ENCODE peak calls at places on chromosomes 2 and 18, in six cellular contexts. J is kidney; U is nucleus accumbens; R is SJCRH30; E is activated CD4-positive, alpha-beta T cell treated with anti-CD3 and anti-CD28 coated beads, Interleukin-2, amount 50 U/mL, for 48 hours; X is ureter. Y is an unnamed sample.

GRCh38 chr2:199744260-199744659 is 106.7 kb downstream of the FTCDNL1 start:
- DNase-seq in J (no peak), U (no peak), R (no peak), E (no peak), X (no peak), Y (no peak)

GRCh38 chr2:179876266-179876665 is 14.9 kb upstream of the ZNF385B start:
- DNase-seq in J (no peak), U (no peak), R (no peak), E (no peak), X (no peak), Y (no peak)

GRCh38 chr2:173043466-173043865 is 32.2 kb upstream of the MAP3K20 start:
- DNase-seq in J (peak; percentile 71), U (no peak), R (no peak), E (no peak), X (no peak), Y (no peak)

GRCh38 chr2:73998933-73999332 is 14.2 kb downstream of the TET3 start:
- DNase-seq in J (no peak), U (no peak), R (no peak), E (no peak), X (no peak), Y (no peak)

GRCh38 chr2:119049968-119050657 is 108.1 kb downstream of the MARCO start:
- DNase-seq in J (no peak), U (no peak), R (peak; percentile 47), E (peak; percentile 9), X (no peak), Y (no peak)

GRCh38 chr2:113847144-113847543 is 42.7 kb upstream of the ACTR3 start:
- DNase-seq in J (no peak), U (no peak), R (peak; percentile 3), E (no peak), X (no peak), Y (no peak)

GRCh38 chr2:201466050-201466660 is 14.6 kb downstream of the STRADB start:
- DNase-seq in J (no peak), U (no peak), R (peak; percentile 72), E (no peak), X (no peak), Y (no peak)

GRCh38 chr2:227324671-227325055 is 388 bp upstream of the MFF start:
- DNase-seq in J (no peak), U (no peak), R (peak; percentile 65), E (peak; percentile 7), X (no peak), Y (peak; percentile 21)

GRCh38 chr2:98500561-98500960 is 55.9 kb downstream of the INPP4A start:
- DNase-seq in J (no peak), U (no peak), R (no peak), E (no peak), X (no peak), Y (no peak)

GRCh38 chr2:197445746-197446145 is 7.6 kb upstream of the COQ10B start:
- DNase-seq in J (no peak), U (no peak), R (no peak), E (no peak), X (no peak), Y (no peak)

GRCh38 chr2:62787381-62787780 is 81.9 kb downstream of the EHBP1 start:
- DNase-seq in J (no peak), U (no peak), R (peak; percentile 74), E (no peak), X (no peak), Y (no peak)

GRCh38 chr2:5990021-5990420 is 297.8 kb downstream of the SOX11 start:
- DNase-seq in J (no peak), U (no peak), R (no peak), E (no peak), X (no peak), Y (no peak)

GRCh38 chr2:5723791-5724735 is 31.9 kb downstream of the SOX11 start:
- DNase-seq in J (no peak), U (no peak), R (no peak), E (no peak), X (no peak), Y (no peak)

GRCh38 chr2:225120175-225120574 is 77.9 kb upstream of the DOCK10 start:
- DNase-seq in J (no peak), U (peak; percentile 35), R (peak; percentile 94), E (no peak), X (no peak), Y (no peak)

GRCh38 chr18:8380926-8381325 is 228.3 kb upstream of the RAB12 start:
- DNase-seq in J (no peak), U (no peak), R (no peak), E (no peak), X (no peak), Y (no peak)

GRCh38 chr2:13230221-13230620 is 513.5 kb downstream of the TRIB2 start:
- DNase-seq in J (no peak), U (no peak), R (no peak), E (no peak), X (no peak), Y (no peak)

GRCh38 chr2:150076281-150076680 is 411.2 kb downstream of the RND3 start:
- DNase-seq in J (no peak), U (no peak), R (no peak), E (no peak), X (no peak), Y (no peak)

GRCh38 chr2:9946818-9947217 is 4.7 kb upstream of the GRHL1 start:
- DNase-seq in J (no peak), U (no peak), R (peak; percentile 38), E (no peak), X (no peak), Y (no peak)

GRCh38 chr2:168175469-168175868 is 71.9 kb downstream of the STK39 start:
- DNase-seq in J (no peak), U (no peak), R (no peak), E (no peak), X (no peak), Y (no peak)

GRCh38 chr18:61466736-61467135 is 133.5 kb downstream of the CDH20 start:
- DNase-seq in J (no peak), U (peak; percentile 15), R (no peak), E (no peak), X (no peak), Y (no peak)

GRCh38 chr2:40020997-40021396 is 241.9 kb upstream of the THUMPD2 start:
- DNase-seq in J (no peak), U (no peak), R (no peak), E (no peak), X (no peak), Y (no peak)

GRCh38 chr2:48940606-48941005 is 185.1 kb upstream of the LHCGR start:
- DNase-seq in J (no peak), U (no peak), R (peak; percentile 67), E (no peak), X (no peak), Y (no peak)

GRCh38 chr2:222916229-222917197 is 55.7 kb downstream of the ACSL3 start:
- DNase-seq in J (no peak), U (no peak), R (peak; percentile 22), E (no peak), X (no peak), Y (no peak)

GRCh38 chr2:23249348-23249747 is 135.6 kb upstream of the KLHL29 start:
- DNase-seq in J (no peak), U (peak; percentile 35), R (no peak), E (no peak), X (no peak), Y (no peak)

GRCh38 chr2:186755066-186755465 is 61.2 kb downstream of the FAM171B start:
- DNase-seq in J (no peak), U (no peak), R (no peak), E (no peak), X (no peak), Y (no peak)

GRCh38 chr2:189662674-189663226 is 1.5 kb downstream of the ASNSD1 start:
- DNase-seq in J (no peak), U (no peak), R (no peak), E (no peak), X (no peak), Y (no peak)

GRCh38 chr2:176895158-176895557 is 317.4 kb upstream of the HNRNPA3 start:
- DNase-seq in J (no peak), U (no peak), R (no peak), E (no peak), X (no peak), Y (no peak)

GRCh38 chr18:66734451-66734850 is 130.6 kb upstream of the CDH19 start:
- DNase-seq in J (no peak), U (no peak), R (no peak), E (no peak), X (no peak), Y (no peak)

GRCh38 chr2:86216577-86217555 is 17.6 kb downstream of the MRPL35 start:
- DNase-seq in J (no peak), U (no peak), R (no peak), E (no peak), X (no peak), Y (no peak)

GRCh38 chr2:105114551-105114950 is 76.7 kb downstream of the MRPS9 start:
- DNase-seq in J (no peak), U (no peak), R (peak; percentile 69), E (no peak), X (no peak), Y (no peak)

GRCh38 chr2:28360742-28361293 is 31.8 kb upstream of the FOSL2 start:
- DNase-seq in J (peak; percentile 92), U (peak; percentile 28), R (peak; percentile 49), E (peak; percentile 42), X (no peak), Y (no peak)

GRCh38 chr2:233462202-233462785 is 104.3 kb downstream of the USP40 start:
- DNase-seq in J (peak; percentile 64), U (no peak), R (no peak), E (no peak), X (no peak), Y (no peak)

GRCh38 chr2:68388358-68388757 is 23.3 kb downstream of the PLEK start:
- DNase-seq in J (no peak), U (no peak), R (no peak), E (no peak), X (no peak), Y (no peak)

GRCh38 chr2:10140841-10141610 is 18.5 kb downstream of the RRM2 start:
- DNase-seq in J (no peak), U (no peak), R (no peak), E (no peak), X (no peak), Y (no peak)

GRCh38 chr2:9010866-9011265 is 7.4 kb upstream of the MBOAT2 start:
- DNase-seq in J (no peak), U (no peak), R (peak; percentile 30), E (no peak), X (no peak), Y (no peak)

GRCh38 chr2:201263774-201264173 is 3.4 kb downstream of the CASP8 start:
- DNase-seq in J (no peak), U (no peak), R (no peak), E (no peak), X (no peak), Y (no peak)

GRCh38 chr2:239186516-239186915 is 214.3 kb downstream of the HDAC4 start:
- DNase-seq in J (peak; percentile 42), U (no peak), R (no peak), E (no peak), X (no peak), Y (no peak)

GRCh38 chr2:233857511-233858118 is 3.3 kb upstream of the HJURP start:
- DNase-seq in J (no peak), U (no peak), R (peak; percentile 58), E (peak; percentile 76), X (no peak), Y (no peak)

Y was measured in occipital lobe.